ENCODE peak calls at places on chromosomes 3 and 15, in eight cellular contexts. L is A549, R is esophagus squamous epithelium, A is testis, Q is ovary, G is stomach, K is body of pancreas, E is endothelial cell of umbilical vein. W is an unnamed sample.

GRCh38 chr15:27774191-27774590 is 324.9 kb downstream of the OCA2 start:
- DNase-seq in A (no peak), G (no peak), R (no peak), L (no peak), E (no peak), Q (no peak), K (no peak), W (no peak)

GRCh38 chr15:83163032-83163431 is 44.6 kb downstream of the HDGFL3 start:
- DNase-seq in A (no peak), Q (no peak), E (peak; percentile 12), K (no peak), L (no peak), R (no peak), G (no peak), W (no peak)

GRCh38 chr15:74722591-74722990 is 2.7 kb downstream of the CYP1A1 start:
- DNase-seq in E (no peak), Q (no peak), R (no peak), G (no peak), K (no peak), A (no peak), L (no peak), W (no peak)

GRCh38 chr3:32455609-32456428 is 46.8 kb downstream of the CMTM6 start:
- DNase-seq in K (no peak), Q (no peak), G (peak; percentile 17), A (no peak), L (no peak), E (no peak), R (no peak), W (no peak)

GRCh38 chr3:56347219-56347871 is 120.9 kb downstream of the ERC2 start:
- DNase-seq in L (peak; percentile 14), A (peak; percentile 49), K (peak; percentile 61), G (peak; percentile 45), Q (no peak), E (peak; percentile 24), R (no peak), W (no peak)

GRCh38 chr15:35958021-35958420 is 412.1 kb upstream of the DPH6 start:
- DNase-seq in K (no peak), G (no peak), L (no peak), R (no peak), A (no peak), Q (no peak), E (no peak), W (no peak)

GRCh38 chr3:184177331-184177731 is 2.7 kb downstream of the AP2M1 start:
- DNase-seq in K (no peak), R (no peak), A (no peak), Q (peak; percentile 38), E (peak; percentile 56), G (no peak), L (no peak), W (no peak)

GRCh38 chr15:59461521-59461920 is 23.5 kb downstream of the FAM81A start:
- DNase-seq in K (no peak), A (no peak), E (no peak), G (no peak), Q (no peak), R (no peak), L (no peak), W (no peak)

GRCh38 chr15:72315706-72316370 is 4.1 kb downstream of the CELF6 start:
- DNase-seq in K (peak; percentile 18), R (no peak), G (no peak), L (no peak), E (no peak), Q (no peak), A (no peak), W (no peak)

GRCh38 chr15:45458746-45459403 is 63.7 kb downstream of the SLC30A4 start:
- DNase-seq in A (peak; percentile 88), R (no peak), L (peak; percentile 27), Q (peak; percentile 70), E (peak; percentile 71), G (peak; percentile 84), K (peak; percentile 81), W (peak; percentile 57)

GRCh38 chr15:83978588-83978987 is 257.0 kb upstream of the GOLGA6L4 start:
- DNase-seq in A (no peak), K (peak; percentile 80), L (no peak), R (no peak), G (no peak), Q (no peak), E (no peak), W (no peak)

GRCh38 chr3:69560818-69561217 is 174.9 kb upstream of the FRMD4B start:
- DNase-seq in Q (no peak), A (no peak), E (no peak), L (peak; percentile 4), G (no peak), K (no peak), R (no peak), W (no peak)

GRCh38 chr3:192063570-192063969 is 602.6 kb downstream of the PYDC2 start:
- DNase-seq in A (peak; percentile 28), L (no peak), K (no peak), G (no peak), E (peak; percentile 59), Q (no peak), R (peak; percentile 1), W (peak; percentile 77)

GRCh38 chr3:102156426-102156825 is 278.4 kb upstream of the ZPLD1 start:
- DNase-seq in L (peak; percentile 86), R (no peak), E (peak; percentile 93), K (peak; percentile 21), Q (no peak), A (no peak), G (no peak), W (no peak)

GRCh38 chr15:50330921-50331320 is 24.1 kb downstream of the GABPB1 start:
- DNase-seq in A (no peak), L (peak; percentile 13), G (no peak), R (no peak), Q (no peak), K (no peak), E (no peak), W (no peak)

GRCh38 chr15:85750319-85750806 is 44.4 kb downstream of the KLHL25 start:
- DNase-seq in E (no peak), R (no peak), A (peak; percentile 92), G (peak; percentile 27), L (no peak), Q (peak; percentile 84), K (peak; percentile 38), W (peak; percentile 89)

GRCh38 chr3:197889204-197889930 is 60.6 kb upstream of the RPL35A start:
- DNase-seq in Q (no peak), K (no peak), G (no peak), A (no peak), L (no peak), E (no peak), R (no peak), W (no peak)

GRCh38 chr3:192843742-192844350 is 73.8 kb downstream of the MB21D2 start:
- DNase-seq in A (no peak), K (no peak), G (no peak), E (no peak), Q (no peak), R (no peak), L (no peak), W (no peak)

GRCh38 chr15:74133071-74133702 is 2.8 kb downstream of the ISLR2 start:
- DNase-seq in G (no peak), R (no peak), A (no peak), Q (no peak), K (no peak), L (no peak), E (no peak), W (no peak)

GRCh38 chr3:18443670-18444596 is 18.8 kb upstream of the SATB1 start:
- DNase-seq in A (no peak), Q (peak; percentile 36), E (no peak), G (peak; percentile 33), L (no peak), K (peak; percentile 29), R (no peak), W (peak; percentile 27)

GRCh38 chr15:70791248-70791647 is 27.9 kb upstream of the UACA start:
- DNase-seq in L (no peak), K (no peak), R (no peak), E (no peak), A (no peak), Q (no peak), G (no peak), W (no peak)

GRCh38 chr3:133927543-133928066 is 31.9 kb upstream of the RAB6B start:
- DNase-seq in L (no peak), K (peak; percentile 52), R (no peak), Q (peak; percentile 82), G (peak; percentile 61), A (peak; percentile 71), E (peak; percentile 37), W (peak; percentile 66)

GRCh38 chr3:99891610-99892285 is 74.1 kb downstream of the CMSS1 start:
- DNase-seq in E (no peak), R (no peak), L (no peak), K (no peak), Q (no peak), A (no peak), G (no peak), W (no peak)

GRCh38 chr3:177973241-177973840 is 562.9 kb upstream of the KCNMB2 start:
- DNase-seq in A (no peak), G (no peak), K (no peak), Q (no peak), L (no peak), R (no peak), E (no peak), W (no peak)

GRCh38 chr3:38541800-38542199 is 45.7 kb downstream of the EXOG start:
- DNase-seq in Q (no peak), K (no peak), A (no peak), G (no peak), E (no peak), R (no peak), L (no peak), W (peak; percentile 77)

GRCh38 chr15:63069616-63069952 is 27.0 kb downstream of the TPM1 start:
- DNase-seq in R (no peak), G (no peak), K (no peak), Q (no peak), A (no peak), L (peak; percentile 34), E (no peak), W (no peak)
- H3K27ac ChIP-seq in R (peak overlapping the region; percentile 47), G (peak overlapping the region; percentile 37), K (no peak overlapping the region), Q (no peak overlapping the region), A (no peak overlapping the region), L (no peak overlapping the region), E (no peak overlapping the region), W (no peak overlapping the region)

GRCh38 chr15:91132079-91132478 is 32.0 kb downstream of the SV2B start:
- DNase-seq in Q (no peak), R (no peak), L (no peak), G (no peak), A (no peak), K (no peak), E (no peak), W (no peak)
- H3K4me3 ChIP-seq in Q (no peak overlapping the region), R (no peak overlapping the region), L (peak overlapping the region; percentile 21), G (no peak overlapping the region), A (no peak overlapping the region), K (no peak overlapping the region), E (no peak overlapping the region), W (no peak overlapping the region)

GRCh38 chr15:40323239-40323952 is at the start of gene INAFM2:
- DNase-seq in G (peak; percentile 90), Q (peak; percentile 95), E (peak; percentile 98), A (peak; percentile 93), K (peak; percentile 89), L (peak; percentile 77), R (peak; percentile 53), W (peak; percentile 93)
- TF ChIP-seq POLR2A in G (no peak), Q (no peak), E (peak; percentile 67), A (no peak), K (peak; percentile 12), L (peak; percentile 17), R (no peak), W (no peak)

DNA sequence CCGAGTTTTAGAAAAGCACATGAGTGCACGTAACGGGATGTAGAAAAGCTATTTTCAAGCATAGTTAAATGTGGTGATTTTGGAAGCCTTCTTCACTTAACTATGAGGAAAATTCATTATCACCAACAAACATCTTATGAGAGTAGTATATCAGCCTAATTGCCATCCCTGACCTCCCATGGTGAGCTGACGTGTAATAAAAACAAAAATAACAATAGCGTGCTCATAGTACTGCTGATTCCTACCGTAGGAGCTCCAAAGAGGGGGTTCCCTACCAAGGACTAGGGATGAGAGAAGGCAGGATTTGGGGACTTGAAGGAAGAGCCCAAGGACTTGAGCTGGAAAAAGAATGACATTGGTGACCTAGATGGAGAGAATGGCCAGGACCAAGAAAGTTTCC is 16.9 kb downstream of the ST8SIA2 start:
- DNase-seq in R (no peak), K (no peak), A (no peak), E (no peak), L (no peak), Q (no peak), G (no peak), W (no peak)
- H3K27ac ChIP-seq in R (no peak overlapping the region), K (no peak overlapping the region), A (no peak overlapping the region), E (no peak overlapping the region), L (no peak overlapping the region), Q (no peak overlapping the region), G (no peak overlapping the region), W (no peak overlapping the region)